ENCODE peak calls at places on chromosome 9, in six cellular contexts. E, W, N, I, S and G are unnamed samples.

GRCh38 chr9:128243486-128244415 is 32.1 kb downstream of the GOLGA2 start:
- DNase-seq in I (no peak), W (no peak), S (no peak), N (no peak), E (no peak), G (no peak)

GRCh38 chr9:111952559-111952958 is 55.9 kb downstream of the UGCG start:
- DNase-seq in W (no peak), S (no peak), N (no peak), I (no peak), E (no peak), G (no peak)

GRCh38 chr9:108322326-108323098 is 533.3 kb downstream of the ACTL7B start:
- DNase-seq in N (no peak), I (no peak), E (no peak), S (no peak), W (no peak), G (no peak)

GRCh38 chr9:114275246-114275994 is 47.5 kb upstream of the ORM1 start:
- DNase-seq in N (peak), W (no peak), S (no peak), I (no peak), E (no peak), G (no peak)

GRCh38 chr9:111870774-111871542 is 25.7 kb upstream of the UGCG start:
- DNase-seq in N (no peak), I (no peak), S (no peak), W (no peak), E (no peak), G (no peak)

GRCh38 chr9:93830224-93830596 is 124.9 kb downstream of the BARX1 start:
- DNase-seq in N (no peak), I (no peak), S (no peak), W (no peak), E (no peak), G (no peak)

GRCh38 chr9:137650259-137650658 is 31.5 kb downstream of the EHMT1 start:
- DNase-seq in E (no peak), S (no peak), I (no peak), N (no peak), W (no peak), G (no peak)

GRCh38 chr9:71353723-71354122 is 232.3 kb upstream of the TRPM3 start:
- DNase-seq in E (no peak), N (no peak), W (no peak), I (no peak), S (no peak), G (no peak)

GRCh38 chr9:123871781-123872180 is 58.1 kb downstream of the DENND1A start:
- DNase-seq in S (no peak), W (peak), I (no peak), E (no peak), N (no peak), G (no peak)

GRCh38 chr9:83166369-83166768 is 103.4 kb upstream of the RASEF start:
- DNase-seq in S (no peak), N (no peak), E (no peak), I (no peak), W (no peak), G (no peak)

GRCh38 chr9:119368681-119369581 is at the start of gene BRINP1:
- DNase-seq in W (peak), E (peak), S (no peak), I (peak), N (no peak), G (peak)

GRCh38 chr9:127661342-127661741 is 45.4 kb upstream of the CFAP157 start:
- DNase-seq in N (no peak), S (no peak), I (no peak), E (no peak), W (no peak), G (peak)

GRCh38 chr9:127955294-127956015 is 17.8 kb upstream of the DPM2 start:
- DNase-seq in I (no peak), W (peak), S (peak), N (no peak), E (no peak), G (no peak)

GRCh38 chr9:3285365-3286161 is 240.2 kb downstream of the RFX3 start:
- DNase-seq in I (peak), E (no peak), S (no peak), N (no peak), W (no peak), G (no peak)

GRCh38 chr9:20499013-20499412 is 123.3 kb downstream of the MLLT3 start:
- DNase-seq in W (no peak), E (no peak), I (no peak), S (no peak), N (no peak), G (no peak)